ENCODE peak calls at places on chromosomes 11 and 22, in five cellular contexts. O, T, F, G and M are unnamed samples.

GRCh38 chr11:518463-519202 is 11.6 kb upstream of the RNH1 start:
- DNase-seq in T (peak; percentile 96), G (peak; percentile 93), F (peak; percentile 96), O (peak; percentile 98), M (no peak)

GRCh38 chr22:27585141-27585540 is 216.4 kb downstream of the MN1 start:
- DNase-seq in T (no peak), O (no peak), G (no peak), F (peak; percentile 10), M (no peak)

GRCh38 chr11:65718964-65719492 is 1.6 kb downstream of the RNASEH2C start:
- DNase-seq in F (peak; percentile 51), G (peak; percentile 5), O (no peak), T (peak; percentile 22), M (no peak)

GRCh38 chr22:19060356-19061009 is 61.7 kb downstream of the DGCR2 start:
- DNase-seq in G (peak; percentile 71), F (peak; percentile 62), O (peak; percentile 19), T (no peak), M (no peak)

GRCh38 chr11:43557553-43558031 is 122.9 kb upstream of the HSD17B12 start:
- DNase-seq in O (no peak), T (no peak), G (no peak), F (no peak), M (no peak)

GRCh38 chr11:73555615-73556014 is 42.3 kb downstream of the FAM168A start:
- DNase-seq in O (no peak), G (no peak), T (no peak), F (no peak), M (no peak)

GRCh38 chr11:20372081-20372480 is 8.6 kb downstream of the HTATIP2 start:
- DNase-seq in O (no peak), F (no peak), T (no peak), G (no peak), M (no peak)

GRCh38 chr11:1075341-1075911 is 752 bp downstream of the MUC2 start:
- DNase-seq in G (no peak), T (no peak), O (no peak), F (no peak), M (no peak)

GRCh38 chr22:37898441-37899181 is 7.5 kb upstream of the MICALL1 start:
- DNase-seq in G (peak; percentile 22), T (no peak), O (no peak), F (no peak), M (no peak)

GRCh38 chr11:131204984-131205383 is 165.4 kb upstream of the NTM start:
- DNase-seq in T (no peak), O (no peak), G (no peak), F (no peak), M (no peak)

GRCh38 chr11:16780146-16780545 is 41.7 kb downstream of the C11orf58 start:
- DNase-seq in O (no peak), F (no peak), G (no peak), T (no peak), M (no peak)

GRCh38 chr11:44564198-44564597 is 1.3 kb upstream of the CD82 start:
- DNase-seq in G (peak; percentile 38), T (peak; percentile 66), F (peak; percentile 48), O (no peak), M (no peak)

GRCh38 chr22:43118953-43119458 is 8.5 kb downstream of the BIK start:
- DNase-seq in F (peak; percentile 33), G (no peak), T (no peak), O (no peak), M (peak; percentile 85)

GRCh38 chr11:93541884-93542752 is 1.1 kb downstream of the SMCO4 start:
- DNase-seq in T (peak; percentile 67), F (peak; percentile 71), O (peak; percentile 83), G (peak; percentile 74), M (no peak)

GRCh38 chr22:26806445-26807170 is 149.2 kb downstream of the MIAT start:
- DNase-seq in F (no peak), G (no peak), O (no peak), T (no peak), M (no peak)

GRCh38 chr22:31040542-31041398 is 40.3 kb upstream of the SMTN start:
- DNase-seq in T (no peak), F (no peak), G (no peak), O (no peak), M (no peak)

GRCh38 chr11:65448418-65449196 is 26.0 kb downstream of the NEAT1 start:
- DNase-seq in F (peak; percentile 77), G (peak; percentile 68), T (peak; percentile 53), O (peak; percentile 35), M (no peak)

GRCh38 chr11:67648796-67649613 is 1.5 kb downstream of the ACY3 start:
- DNase-seq in T (peak; percentile 41), G (no peak), F (no peak), O (no peak), M (no peak)

GRCh38 chr22:44892803-44893730 is 116.7 kb downstream of the PHF21B start:
- DNase-seq in O (no peak), F (no peak), T (no peak), G (no peak), M (no peak)

GRCh38 chr11:116953525-116954284 is 116.3 kb upstream of the APOA1 start:
- DNase-seq in F (no peak), G (no peak), T (no peak), O (no peak), M (no peak)